ENCODE peak calls at places on chromosomes 11 and 22, in six cellular contexts. One of them, this sample, is unnamed.
A peak's percentile ranks its signal among the peaks of the same experiment; 100 is the strongest.

GRCh38 chr11:66844496-66845142 is 1.4 kb downstream of the RCE1 start:
- DNase-seq in H1: no peak
- DNase-seq in adrenal gland: peak; percentile 32
- DNase-seq in lower lobe of right lung: peak; percentile 47
- DNase-seq in spleen: peak; percentile 78
- DNase-seq in HAP-1: no peak
- DNase-seq in this sample: no peak

GRCh38 chr22:37510046-37510445 is 9.2 kb downstream of the CARD10 start:
- DNase-seq in H1: no peak
- DNase-seq in adrenal gland: no peak
- DNase-seq in lower lobe of right lung: no peak
- DNase-seq in spleen: no peak
- DNase-seq in HAP-1: no peak
- DNase-seq in this sample: no peak

GRCh38 chr11:80096736-80097135 is 655.9 kb upstream of the TENM4 start:
- DNase-seq in H1: no peak
- DNase-seq in adrenal gland: no peak
- DNase-seq in lower lobe of right lung: no peak
- DNase-seq in spleen: no peak
- DNase-seq in HAP-1: no peak
- DNase-seq in this sample: no peak

GRCh38 chr22:45069925-45070324 is 60.1 kb upstream of the PHF21B start:
- DNase-seq in H1: no peak
- DNase-seq in adrenal gland: no peak
- DNase-seq in lower lobe of right lung: no peak
- DNase-seq in spleen: no peak
- DNase-seq in HAP-1: no peak
- DNase-seq in this sample: no peak

GRCh38 chr11:117859061-117859460 is 17.4 kb downstream of the FXYD6 start:
- DNase-seq in H1: no peak
- DNase-seq in adrenal gland: no peak
- DNase-seq in lower lobe of right lung: no peak
- DNase-seq in spleen: no peak
- DNase-seq in HAP-1: no peak
- DNase-seq in this sample: no peak

GRCh38 chr11:65487467-65488272 is 11.2 kb upstream of the MALAT1 start:
- DNase-seq in H1: peak; percentile 95
- DNase-seq in adrenal gland: peak; percentile 98
- DNase-seq in lower lobe of right lung: peak; percentile 98
- DNase-seq in spleen: peak; percentile 93
- DNase-seq in HAP-1: peak; percentile 100
- DNase-seq in this sample: peak; percentile 96

GRCh38 chr11:12435264-12435663 is 57.9 kb downstream of the PARVA start:
- DNase-seq in H1: no peak
- DNase-seq in adrenal gland: no peak
- DNase-seq in lower lobe of right lung: no peak
- DNase-seq in spleen: no peak
- DNase-seq in HAP-1: no peak
- DNase-seq in this sample: no peak

GRCh38 chr22:18103527-18104269 is 6.9 kb upstream of the TUBA8 start:
- DNase-seq in H1: no peak
- DNase-seq in adrenal gland: no peak
- DNase-seq in lower lobe of right lung: no peak
- DNase-seq in spleen: peak; percentile 57
- DNase-seq in HAP-1: no peak
- DNase-seq in this sample: no peak

GRCh38 chr11:134155456-134155855 is 68.3 kb downstream of the NCAPD3 start:
- DNase-seq in H1: no peak
- DNase-seq in adrenal gland: no peak
- DNase-seq in lower lobe of right lung: no peak
- DNase-seq in spleen: no peak
- DNase-seq in HAP-1: no peak
- DNase-seq in this sample: no peak

GRCh38 chr22:47098554-47098953 is 336.1 kb downstream of the TBC1D22A start:
- DNase-seq in H1: no peak
- DNase-seq in adrenal gland: no peak
- DNase-seq in lower lobe of right lung: no peak
- DNase-seq in spleen: no peak
- DNase-seq in HAP-1: no peak
- DNase-seq in this sample: no peak

GRCh38 chr11:129234978-129235377 is 42.9 kb upstream of the ARHGAP32 start:
- DNase-seq in H1: no peak
- DNase-seq in adrenal gland: no peak
- DNase-seq in lower lobe of right lung: no peak
- DNase-seq in spleen: no peak
- DNase-seq in HAP-1: no peak
- DNase-seq in this sample: no peak

GRCh38 chr11:78416285-78417174 is 1.1 kb downstream of the GAB2 start:
- DNase-seq in H1: peak; percentile 91
- DNase-seq in adrenal gland: peak; percentile 90
- DNase-seq in lower lobe of right lung: peak; percentile 89
- DNase-seq in spleen: peak; percentile 95
- DNase-seq in HAP-1: peak; percentile 81
- DNase-seq in this sample: peak; percentile 93

GRCh38 chr11:100999756-101000155 is 129.9 kb downstream of the PGR start:
- DNase-seq in H1: no peak
- DNase-seq in adrenal gland: no peak
- DNase-seq in lower lobe of right lung: no peak
- DNase-seq in spleen: no peak
- DNase-seq in HAP-1: no peak
- DNase-seq in this sample: no peak

GRCh38 chr11:124623861-124624525 is 1.3 kb downstream of the TBRG1 start:
- DNase-seq in H1: no peak
- DNase-seq in adrenal gland: no peak
- DNase-seq in lower lobe of right lung: no peak
- DNase-seq in spleen: no peak
- DNase-seq in HAP-1: no peak
- DNase-seq in this sample: no peak

GRCh38 chr11:65454696-65455456 is 32.3 kb downstream of the NEAT1 start:
- DNase-seq in H1: peak; percentile 92
- DNase-seq in adrenal gland: peak; percentile 91
- DNase-seq in lower lobe of right lung: peak; percentile 93
- DNase-seq in spleen: peak; percentile 95
- DNase-seq in HAP-1: peak; percentile 76
- DNase-seq in this sample: peak; percentile 95

GRCh38 chr22:27438271-27438980 is 363.1 kb downstream of the MN1 start:
- DNase-seq in H1: no peak
- DNase-seq in adrenal gland: no peak
- DNase-seq in lower lobe of right lung: no peak
- DNase-seq in spleen: no peak
- DNase-seq in HAP-1: peak; percentile 91
- DNase-seq in this sample: no peak

DNA sequence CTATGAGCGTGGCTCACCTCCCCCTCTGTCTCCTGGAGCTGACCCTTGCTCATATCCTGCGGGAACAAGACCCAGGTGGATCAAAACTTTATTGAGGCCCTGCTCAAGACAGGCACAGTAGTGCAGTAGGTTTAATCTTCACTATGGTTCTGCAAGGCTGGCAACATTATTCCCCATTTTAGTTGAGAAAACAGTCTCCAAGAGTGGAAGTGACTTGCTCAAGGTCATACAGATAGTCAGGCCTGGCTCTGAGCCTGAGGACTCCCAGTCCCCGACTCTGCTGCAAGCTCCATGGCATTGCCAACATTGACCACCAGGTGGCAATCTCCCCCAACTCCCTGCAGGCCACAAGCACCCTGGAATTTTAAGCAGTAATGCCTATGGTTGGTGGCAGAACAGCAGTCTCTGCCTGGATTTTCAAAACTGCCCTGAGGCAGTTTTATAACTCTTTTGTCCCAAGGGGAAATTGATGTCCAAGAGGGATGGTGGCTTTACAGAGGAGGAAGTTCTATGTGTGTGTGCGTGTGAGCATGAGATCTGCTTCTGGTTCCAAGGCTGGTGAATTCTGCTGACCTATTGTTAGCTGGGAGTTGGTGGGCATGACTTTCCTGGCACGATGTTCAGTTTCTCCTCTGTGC is 34.1 kb downstream of the NEU3 start:
- DNase-seq in H1: peak; percentile 95
- DNase-seq in adrenal gland: peak; percentile 91
- DNase-seq in lower lobe of right lung: peak; percentile 76
- DNase-seq in spleen: peak; percentile 89
- DNase-seq in HAP-1: peak; percentile 68
- DNase-seq in this sample: peak; percentile 83
- H3K4me3 ChIP-seq in H1: no peak overlapping the region
- H3K4me3 ChIP-seq in adrenal gland: no peak overlapping the region
- H3K4me3 ChIP-seq in lower lobe of right lung: no peak overlapping the region
- H3K4me3 ChIP-seq in spleen: no peak overlapping the region
- H3K4me3 ChIP-seq in HAP-1: no peak overlapping the region
- H3K4me3 ChIP-seq in this sample: no peak overlapping the region

GRCh38 chr11:114087028-114087427 is 27.5 kb downstream of the ZBTB16 start:
- DNase-seq in H1: no peak
- DNase-seq in adrenal gland: no peak
- DNase-seq in lower lobe of right lung: no peak
- DNase-seq in spleen: no peak
- DNase-seq in HAP-1: no peak
- DNase-seq in this sample: no peak
- H3K4me1 ChIP-seq in H1: peaks cover 4% of the 10 kb centered on the region
- H3K4me1 ChIP-seq in adrenal gland: peaks cover 85% of the 10 kb centered on the region
- H3K4me1 ChIP-seq in lower lobe of right lung: peaks cover 100% of the 10 kb centered on the region
- H3K4me1 ChIP-seq in spleen: peaks cover 96% of the 10 kb centered on the region
- H3K4me1 ChIP-seq in HAP-1: no peaks in the 10 kb centered on the region
- H3K4me1 ChIP-seq in this sample: peaks cover 95% of the 10 kb centered on the region

GRCh38 chr11:111539426-111540113 is 950 bp upstream of the LAYN start:
- DNase-seq in H1: no peak
- DNase-seq in adrenal gland: no peak
- DNase-seq in lower lobe of right lung: no peak
- DNase-seq in spleen: no peak
- DNase-seq in HAP-1: no peak
- DNase-seq in this sample: no peak
- H3K4me3 ChIP-seq in H1: peak overlapping the region; percentile 76
- H3K4me3 ChIP-seq in adrenal gland: no peak overlapping the region
- H3K4me3 ChIP-seq in lower lobe of right lung: peak overlapping the region; percentile 71
- H3K4me3 ChIP-seq in spleen: no peak overlapping the region
- H3K4me3 ChIP-seq in HAP-1: no peak overlapping the region
- H3K4me3 ChIP-seq in this sample: peak overlapping the region; percentile 66

DNA sequence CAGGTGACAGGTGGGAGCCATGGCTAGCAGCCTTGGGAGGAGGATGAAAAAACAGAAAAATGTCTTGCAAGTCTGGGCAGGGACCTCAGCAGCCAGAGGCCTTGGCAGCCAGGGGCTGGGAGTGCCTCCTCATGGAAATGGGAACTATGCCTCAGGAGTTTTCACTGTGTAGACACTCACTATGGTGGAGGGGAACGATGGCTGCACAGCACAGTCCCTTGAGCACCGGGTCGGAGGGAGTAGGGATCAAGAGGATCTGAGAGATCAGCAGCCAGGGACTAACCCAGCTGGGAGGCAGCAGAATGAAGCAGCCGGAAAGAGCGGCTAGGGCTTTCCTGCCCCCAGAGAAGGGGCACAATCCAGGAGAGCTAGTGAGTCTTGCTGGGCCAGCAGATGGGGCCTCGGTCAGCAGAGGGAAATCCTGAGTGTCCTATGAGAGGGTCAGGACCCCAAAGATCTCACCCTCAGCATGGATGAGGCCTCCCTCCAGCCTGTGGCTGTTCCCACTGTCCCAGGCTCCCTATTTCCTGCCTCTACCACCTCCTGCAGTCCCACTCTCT is 6.2 kb upstream of the FTH1 start:
- DNase-seq in H1: no peak
- DNase-seq in adrenal gland: no peak
- DNase-seq in lower lobe of right lung: no peak
- DNase-seq in spleen: peak; percentile 79
- DNase-seq in HAP-1: no peak
- DNase-seq in this sample: peak; percentile 66
- H3K4me1 ChIP-seq in H1: peaks cover 23% of the 10 kb centered on the region
- H3K4me1 ChIP-seq in adrenal gland: peaks cover 60% of the 10 kb centered on the region
- H3K4me1 ChIP-seq in lower lobe of right lung: peaks cover 95% of the 10 kb centered on the region
- H3K4me1 ChIP-seq in spleen: peaks cover 97% of the 10 kb centered on the region
- H3K4me1 ChIP-seq in HAP-1: peaks cover 34% of the 10 kb centered on the region
- H3K4me1 ChIP-seq in this sample: peaks cover 86% of the 10 kb centered on the region

DNA sequence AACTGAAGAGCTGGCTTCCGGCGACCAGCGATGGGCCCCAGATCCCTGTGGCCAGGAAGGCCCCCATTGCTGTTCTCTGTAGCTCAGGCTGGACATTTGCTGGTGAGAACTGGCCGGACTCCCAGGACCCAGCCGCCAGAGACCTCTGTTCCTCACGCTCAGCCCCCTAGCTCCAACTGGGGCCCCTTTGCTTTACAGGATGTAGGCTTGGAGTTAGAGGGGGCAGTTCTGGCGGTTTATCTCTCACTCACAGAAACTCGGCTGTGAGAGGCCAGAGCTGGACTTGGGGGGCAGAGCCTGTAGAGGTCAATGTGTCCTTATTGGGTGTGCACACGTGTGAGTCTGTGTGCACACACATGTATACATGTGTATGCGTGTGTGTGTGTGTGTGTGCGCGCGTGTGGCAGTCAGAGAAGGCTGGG is 494 bp downstream of the SMIM38 start:
- DNase-seq in H1: no peak
- DNase-seq in adrenal gland: no peak
- DNase-seq in lower lobe of right lung: no peak
- DNase-seq in spleen: peak; percentile 54
- DNase-seq in HAP-1: no peak
- DNase-seq in this sample: no peak
- H3K4me3 ChIP-seq in H1: no peak overlapping the region
- H3K4me3 ChIP-seq in adrenal gland: no peak overlapping the region
- H3K4me3 ChIP-seq in lower lobe of right lung: no peak overlapping the region
- H3K4me3 ChIP-seq in spleen: no peak overlapping the region
- H3K4me3 ChIP-seq in HAP-1: no peak overlapping the region
- H3K4me3 ChIP-seq in this sample: no peak overlapping the region

DNA sequence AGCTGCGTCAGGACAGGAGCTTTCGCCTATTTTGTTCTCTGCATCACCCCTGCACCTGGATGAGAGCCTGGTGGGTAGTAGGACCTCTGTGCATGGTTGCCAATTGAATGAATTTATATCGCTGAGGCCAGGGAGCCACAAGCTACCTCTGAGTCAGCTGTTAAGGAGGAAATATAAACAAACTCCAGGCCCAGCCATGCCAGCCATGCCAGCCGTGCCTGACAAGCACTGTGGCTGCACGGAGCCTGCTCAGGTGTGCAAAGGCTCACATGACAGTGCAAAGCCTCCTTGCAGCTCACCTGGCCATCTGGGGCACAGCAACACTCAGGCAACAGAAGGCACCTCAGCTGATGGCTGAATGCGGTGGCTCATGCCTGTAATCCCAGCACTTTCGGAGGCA is 33.7 kb upstream of the LINC01488 start:
- DNase-seq in H1: no peak
- DNase-seq in adrenal gland: no peak
- DNase-seq in lower lobe of right lung: peak; percentile 67
- DNase-seq in spleen: peak; percentile 66
- DNase-seq in HAP-1: no peak
- DNase-seq in this sample: no peak
- H3K4me1 ChIP-seq in H1: peaks cover 19% of the 10 kb centered on the region
- H3K4me1 ChIP-seq in adrenal gland: peaks cover 32% of the 10 kb centered on the region
- H3K4me1 ChIP-seq in lower lobe of right lung: peaks cover 68% of the 10 kb centered on the region
- H3K4me1 ChIP-seq in spleen: peaks cover 55% of the 10 kb centered on the region
- H3K4me1 ChIP-seq in HAP-1: peaks cover 9% of the 10 kb centered on the region
- H3K4me1 ChIP-seq in this sample: peaks cover 55% of the 10 kb centered on the region

GRCh38 chr11:27699242-27699925 is 871 bp downstream of the BDNF start:
- DNase-seq in H1: peak; percentile 60
- DNase-seq in adrenal gland: no peak
- DNase-seq in lower lobe of right lung: no peak
- DNase-seq in spleen: no peak
- DNase-seq in HAP-1: no peak
- DNase-seq in this sample: peak; percentile 54
- H3K4me3 ChIP-seq in H1: peak overlapping the region; percentile 95
- H3K4me3 ChIP-seq in adrenal gland: no peak overlapping the region
- H3K4me3 ChIP-seq in lower lobe of right lung: peak overlapping the region; percentile 58
- H3K4me3 ChIP-seq in spleen: peak overlapping the region; percentile 13
- H3K4me3 ChIP-seq in HAP-1: peak overlapping the region; percentile 4
- H3K4me3 ChIP-seq in this sample: peak overlapping the region; percentile 51

This sample was measured in upper lobe of right lung.